ENCODE peak calls at places on chromosomes 6 and 20, in four cellular contexts. One of them, this sample, is unnamed.

GRCh38 chr6:29336269-29336668 is 32.4 kb downstream of the OR5V1 start:
- DNase-seq in endodermal cell: no peak
- DNase-seq in coronary artery: no peak
- DNase-seq in CD4-positive, alpha-beta memory T cell: no peak
- DNase-seq in this sample: no peak

GRCh38 chr6:122553697-122554096 is 56.5 kb upstream of the PKIB start:
- DNase-seq in endodermal cell: no peak
- DNase-seq in coronary artery: no peak
- DNase-seq in CD4-positive, alpha-beta memory T cell: no peak
- DNase-seq in this sample: no peak

GRCh38 chr20:63082308-63082938 is 75.7 kb upstream of the BHLHE23 start:
- DNase-seq in endodermal cell: peak
- DNase-seq in coronary artery: no peak
- DNase-seq in CD4-positive, alpha-beta memory T cell: peak
- DNase-seq in this sample: no peak

GRCh38 chr6:15244605-15245360 is 1.1 kb upstream of the JARID2 start:
- DNase-seq in endodermal cell: peak
- DNase-seq in coronary artery: peak
- DNase-seq in CD4-positive, alpha-beta memory T cell: no peak
- DNase-seq in this sample: peak

GRCh38 chr20:37316116-37316774 is 26.8 kb downstream of the MANBAL start:
- DNase-seq in endodermal cell: no peak
- DNase-seq in coronary artery: no peak
- DNase-seq in CD4-positive, alpha-beta memory T cell: no peak
- DNase-seq in this sample: no peak

GRCh38 chr6:43771858-43772570 is 2.0 kb downstream of the VEGFA start:
- DNase-seq in endodermal cell: peak
- DNase-seq in coronary artery: peak
- DNase-seq in CD4-positive, alpha-beta memory T cell: peak
- DNase-seq in this sample: no peak

GRCh38 chr6:22147983-22148797 is 148.6 kb downstream of the PRL start:
- DNase-seq in endodermal cell: no peak
- DNase-seq in coronary artery: no peak
- DNase-seq in CD4-positive, alpha-beta memory T cell: no peak
- DNase-seq in this sample: no peak

GRCh38 chr20:10315138-10315537 is 96.5 kb downstream of the SNAP25 start:
- DNase-seq in endodermal cell: no peak
- DNase-seq in coronary artery: no peak
- DNase-seq in CD4-positive, alpha-beta memory T cell: no peak
- DNase-seq in this sample: no peak

GRCh38 chr6:105892577-105893262 is 193.4 kb upstream of the PRDM1 start:
- DNase-seq in endodermal cell: peak
- DNase-seq in coronary artery: no peak
- DNase-seq in CD4-positive, alpha-beta memory T cell: no peak
- DNase-seq in this sample: no peak

GRCh38 chr6:30363459-30363858 is 18.5 kb downstream of the RPP21 start:
- DNase-seq in endodermal cell: no peak
- DNase-seq in coronary artery: no peak
- DNase-seq in CD4-positive, alpha-beta memory T cell: no peak
- DNase-seq in this sample: no peak

GRCh38 chr6:28648035-28648877 is 122.6 kb downstream of the GPX5 start:
- DNase-seq in endodermal cell: peak
- DNase-seq in coronary artery: no peak
- DNase-seq in CD4-positive, alpha-beta memory T cell: peak
- DNase-seq in this sample: no peak

GRCh38 chr6:33160728-33161323 is 31.4 kb downstream of the COL11A2 start:
- DNase-seq in endodermal cell: peak
- DNase-seq in coronary artery: no peak
- DNase-seq in CD4-positive, alpha-beta memory T cell: no peak
- DNase-seq in this sample: no peak

GRCh38 chr6:122365775-122366403 is 33.6 kb upstream of the HSF2 start:
- DNase-seq in endodermal cell: no peak
- DNase-seq in coronary artery: no peak
- DNase-seq in CD4-positive, alpha-beta memory T cell: no peak
- DNase-seq in this sample: no peak

GRCh38 chr6:52340603-52340880 is 21.4 kb upstream of the PAQR8 start:
- DNase-seq in endodermal cell: no peak
- DNase-seq in coronary artery: no peak
- DNase-seq in CD4-positive, alpha-beta memory T cell: no peak
- DNase-seq in this sample: no peak

GRCh38 chr6:335572-335971 is 43.3 kb downstream of the DUSP22 start:
- DNase-seq in endodermal cell: no peak
- DNase-seq in coronary artery: no peak
- DNase-seq in CD4-positive, alpha-beta memory T cell: no peak
- DNase-seq in this sample: no peak

GRCh38 chr20:41213150-41213820 is 75.9 kb downstream of the PLCG1 start:
- DNase-seq in endodermal cell: no peak
- DNase-seq in coronary artery: no peak
- DNase-seq in CD4-positive, alpha-beta memory T cell: no peak
- DNase-seq in this sample: no peak

GRCh38 chr6:139230421-139230840 is 61.4 kb downstream of the TXLNB start:
- DNase-seq in endodermal cell: peak
- DNase-seq in coronary artery: no peak
- DNase-seq in CD4-positive, alpha-beta memory T cell: peak
- DNase-seq in this sample: no peak
- H3K27ac ChIP-seq in endodermal cell: no peak
- H3K27ac ChIP-seq in coronary artery: no peak
- H3K27ac ChIP-seq in CD4-positive, alpha-beta memory T cell: no peak
- H3K27ac ChIP-seq in this sample: no peak

DNA sequence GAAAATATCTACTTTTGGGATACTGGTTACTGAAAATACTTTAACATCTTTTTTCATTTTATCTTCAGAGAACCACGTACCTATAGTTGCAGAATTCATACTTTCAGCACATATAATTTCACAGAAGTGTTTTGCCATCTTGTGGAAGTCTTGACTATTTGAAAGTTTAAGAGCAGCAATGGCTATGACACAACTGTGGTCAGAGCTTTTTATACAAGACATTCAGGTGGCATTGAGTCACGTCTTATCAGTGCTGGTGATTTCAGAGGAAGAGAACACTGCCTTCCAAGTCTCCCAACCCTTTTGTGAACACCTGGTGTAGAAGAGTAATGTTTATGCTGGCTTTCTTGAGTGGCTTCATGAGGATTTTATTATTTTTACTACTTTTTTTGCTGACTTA is 171.6 kb downstream of the ARID1B start:
- DNase-seq in endodermal cell: no peak
- DNase-seq in coronary artery: no peak
- DNase-seq in CD4-positive, alpha-beta memory T cell: no peak
- DNase-seq in this sample: no peak
- H3K4me3 ChIP-seq in endodermal cell: no peak
- H3K4me3 ChIP-seq in coronary artery: no peak
- H3K4me3 ChIP-seq in CD4-positive, alpha-beta memory T cell: no peak
- H3K4me3 ChIP-seq in this sample: no peak

GRCh38 chr6:112877134-112878100 is 530.3 kb downstream of the RFPL4B start:
- DNase-seq in endodermal cell: no peak
- DNase-seq in coronary artery: no peak
- DNase-seq in CD4-positive, alpha-beta memory T cell: no peak
- DNase-seq in this sample: no peak
- H3K27ac ChIP-seq in endodermal cell: peak
- H3K27ac ChIP-seq in coronary artery: peak
- H3K27ac ChIP-seq in CD4-positive, alpha-beta memory T cell: no peak
- H3K27ac ChIP-seq in this sample: no peak

GRCh38 chr20:19659468-19659867 is 98.6 kb upstream of the RIN2 start:
- DNase-seq in endodermal cell: peak
- DNase-seq in coronary artery: no peak
- DNase-seq in CD4-positive, alpha-beta memory T cell: no peak
- DNase-seq in this sample: no peak

GRCh38 chr20:19661717-19662637 is 96.1 kb upstream of the RIN2 start:
- DNase-seq in endodermal cell: peak
- DNase-seq in coronary artery: peak
- DNase-seq in CD4-positive, alpha-beta memory T cell: peak
- DNase-seq in this sample: peak

GRCh38 chr20:19660808-19661378 is 97.2 kb upstream of the RIN2 start:
- DNase-seq in endodermal cell: peak
- DNase-seq in coronary artery: no peak
- DNase-seq in CD4-positive, alpha-beta memory T cell: no peak
- DNase-seq in this sample: no peak

GRCh38 chr20:19654906-19655305 is 103.2 kb upstream of the RIN2 start:
- DNase-seq in endodermal cell: peak
- DNase-seq in coronary artery: no peak
- DNase-seq in CD4-positive, alpha-beta memory T cell: no peak
- DNase-seq in this sample: no peak

GRCh38 chr20:19658137-19658536 is 99.9 kb upstream of the RIN2 start:
- DNase-seq in endodermal cell: peak
- DNase-seq in coronary artery: no peak
- DNase-seq in CD4-positive, alpha-beta memory T cell: no peak
- DNase-seq in this sample: no peak
- H3K4me3 ChIP-seq in endodermal cell: no peak
- H3K4me3 ChIP-seq in coronary artery: no peak
- H3K4me3 ChIP-seq in CD4-positive, alpha-beta memory T cell: no peak
- H3K4me3 ChIP-seq in this sample: no peak

GRCh38 chr6:70651326-70651905 is 16.3 kb upstream of the SMAP1 start:
- DNase-seq in endodermal cell: no peak
- DNase-seq in coronary artery: no peak
- DNase-seq in CD4-positive, alpha-beta memory T cell: peak
- DNase-seq in this sample: peak
- H3K27ac ChIP-seq in endodermal cell: no peak
- H3K27ac ChIP-seq in coronary artery: no peak
- H3K27ac ChIP-seq in CD4-positive, alpha-beta memory T cell: peak
- H3K27ac ChIP-seq in this sample: no peak

GRCh38 chr6:150631283-150631981 is 31.7 kb downstream of the PLEKHG1 start:
- DNase-seq in endodermal cell: no peak
- DNase-seq in coronary artery: no peak
- DNase-seq in CD4-positive, alpha-beta memory T cell: no peak
- DNase-seq in this sample: no peak

GRCh38 chr6:150632785-150633465 is 33.2 kb downstream of the PLEKHG1 start:
- DNase-seq in endodermal cell: no peak
- DNase-seq in coronary artery: no peak
- DNase-seq in CD4-positive, alpha-beta memory T cell: no peak
- DNase-seq in this sample: no peak

GRCh38 chr6:150633466-150633795 is 33.7 kb downstream of the PLEKHG1 start:
- DNase-seq in endodermal cell: no peak
- DNase-seq in coronary artery: no peak
- DNase-seq in CD4-positive, alpha-beta memory T cell: no peak
- DNase-seq in this sample: no peak

GRCh38 chr6:150634641-150635292 is 35.1 kb downstream of the PLEKHG1 start:
- DNase-seq in endodermal cell: no peak
- DNase-seq in coronary artery: no peak
- DNase-seq in CD4-positive, alpha-beta memory T cell: no peak
- DNase-seq in this sample: no peak

DNA sequence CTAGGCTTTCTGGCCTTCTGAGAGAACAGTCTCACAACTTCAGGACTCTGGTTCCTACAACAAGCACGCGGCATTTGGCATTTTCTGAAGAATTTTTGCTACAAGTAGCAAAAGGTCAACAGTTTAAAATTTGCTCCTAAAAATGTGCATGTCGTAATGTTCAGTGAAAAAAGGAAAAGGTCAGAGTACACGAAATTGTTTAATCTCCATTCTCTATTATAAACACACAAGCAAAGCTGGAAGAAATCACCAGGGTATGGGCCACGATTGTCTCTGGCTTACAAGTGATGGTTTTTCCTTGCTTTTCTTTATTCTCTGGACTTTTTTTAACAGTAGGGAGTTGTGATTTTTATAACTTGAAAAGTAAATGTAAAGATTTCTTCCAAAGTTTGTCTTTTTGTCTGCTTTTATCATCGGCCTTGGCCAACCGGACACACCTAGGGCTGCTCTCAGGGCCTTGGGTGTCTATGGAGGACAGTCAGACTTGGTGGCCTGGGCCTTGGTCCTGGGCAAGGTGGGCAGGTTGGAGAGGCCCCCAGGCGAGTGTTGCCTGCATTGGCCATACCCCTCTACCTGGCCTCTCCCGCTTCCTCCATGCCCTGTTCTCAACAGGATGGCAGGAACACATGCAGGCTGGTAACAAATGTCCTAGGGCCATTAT is 32.4 kb downstream of the PLEKHG1 start:
- DNase-seq in endodermal cell: no peak
- DNase-seq in coronary artery: no peak
- DNase-seq in CD4-positive, alpha-beta memory T cell: no peak
- DNase-seq in this sample: no peak
- H3K4me3 ChIP-seq in endodermal cell: no peak
- H3K4me3 ChIP-seq in coronary artery: no peak
- H3K4me3 ChIP-seq in CD4-positive, alpha-beta memory T cell: no peak
- H3K4me3 ChIP-seq in this sample: no peak

GRCh38 chr20:57475388-57476072 is 49.4 kb downstream of the CTCFL start:
- DNase-seq in endodermal cell: peak
- DNase-seq in coronary artery: peak
- DNase-seq in CD4-positive, alpha-beta memory T cell: no peak
- DNase-seq in this sample: no peak
- H3K27ac ChIP-seq in endodermal cell: no peak
- H3K27ac ChIP-seq in coronary artery: no peak
- H3K27ac ChIP-seq in CD4-positive, alpha-beta memory T cell: no peak
- H3K27ac ChIP-seq in this sample: no peak